ENCODE peak calls at places on chromosomes 6 and 20, in seven cellular contexts. D is HFFc6; G is GM10248; Y is progenitor cell of endocrine pancreas; C is nephron progenitor cell; J is CD8-positive, alpha-beta T cell; H is lower leg skin. A is an unnamed sample.

GRCh38 chr6:155050311-155050710 is 55.2 kb downstream of the TIAM2 start:
- DNase-seq in H (no peak), D (no peak), G (peak), Y (no peak), J (peak), C (no peak), A (no peak)

GRCh38 chr20:17762873-17763557 is 63.2 kb downstream of the BANF2 start:
- DNase-seq in G (no peak), J (no peak), H (no peak), D (no peak), Y (no peak), C (no peak), A (no peak)

GRCh38 chr6:162198925-162199324 is 528.6 kb downstream of the PRKN start:
- DNase-seq in Y (no peak), J (no peak), G (no peak), D (no peak), C (no peak), H (no peak), A (no peak)

GRCh38 chr6:63643862-63644261 is 8.3 kb downstream of the PHF3 start:
- DNase-seq in H (no peak), D (no peak), Y (no peak), C (no peak), G (peak), J (no peak), A (no peak)

GRCh38 chr20:48791666-48792071 is 36.1 kb downstream of the PREX1 start:
- DNase-seq in C (no peak), J (no peak), G (no peak), H (no peak), D (peak), Y (no peak), A (peak)

GRCh38 chr6:33607126-33607783 is 13.9 kb upstream of the ITPR3 start:
- DNase-seq in G (no peak), J (no peak), Y (no peak), C (no peak), H (no peak), D (no peak), A (no peak)

GRCh38 chr6:137395316-137395715 is 98.9 kb downstream of the OLIG3 start:
- DNase-seq in D (no peak), Y (no peak), C (no peak), J (no peak), G (no peak), H (no peak), A (no peak)

GRCh38 chr20:14498809-14499208 is 161.4 kb upstream of the FLRT3 start:
- DNase-seq in C (peak), J (no peak), G (no peak), Y (no peak), D (no peak), H (no peak), A (no peak)

GRCh38 chr6:134375199-134375598 is 57.3 kb upstream of the SGK1 start:
- DNase-seq in G (no peak), D (no peak), C (no peak), J (no peak), H (no peak), Y (no peak), A (no peak)

GRCh38 chr6:80872194-80872950 is 765.9 kb downstream of the BCKDHB start:
- DNase-seq in D (no peak), G (no peak), H (peak), C (no peak), J (no peak), Y (no peak), A (no peak)

GRCh38 chr6:97705568-97705967 is 422.6 kb upstream of the MMS22L start:
- DNase-seq in C (no peak), H (no peak), Y (no peak), D (no peak), G (no peak), J (no peak), A (no peak)

GRCh38 chr20:19975436-19975799 is 41.7 kb upstream of the NAA20 start:
- DNase-seq in C (no peak), G (no peak), H (no peak), Y (no peak), J (no peak), D (no peak), A (peak)

GRCh38 chr6:24909281-24910216 is 26.2 kb downstream of the RIPOR2 start:
- DNase-seq in H (no peak), G (no peak), C (no peak), D (no peak), J (no peak), Y (no peak), A (peak)

GRCh38 chr6:15793288-15793687 is 130.5 kb upstream of the DTNBP1 start:
- DNase-seq in D (peak), Y (no peak), G (no peak), C (no peak), J (no peak), H (no peak), A (peak)

GRCh38 chr6:163608060-163608752 is 193.7 kb downstream of the QKI start:
- DNase-seq in G (no peak), Y (no peak), C (peak), J (no peak), D (no peak), H (peak), A (no peak)

GRCh38 chr20:19304886-19305415 is 92.5 kb downstream of the SLC24A3 start:
- DNase-seq in C (no peak), Y (no peak), D (no peak), G (no peak), J (no peak), H (no peak), A (no peak)

GRCh38 chr6:90222724-90223198 is 73.9 kb downstream of the BACH2 start:
- DNase-seq in Y (no peak), J (no peak), D (no peak), G (no peak), C (no peak), H (peak), A (no peak)

GRCh38 chr6:169247991-169248390 is 5.7 kb downstream of the THBS2 start:
- DNase-seq in C (no peak), D (no peak), H (no peak), Y (no peak), J (no peak), G (no peak), A (no peak)

GRCh38 chr6:167663784-167664432 is 162.8 kb upstream of the AFDN start:
- DNase-seq in D (no peak), J (no peak), H (no peak), G (no peak), Y (no peak), C (no peak), A (no peak)

GRCh38 chr6:128432394-128432793 is 88.0 kb downstream of the PTPRK start:
- DNase-seq in G (no peak), Y (no peak), J (no peak), C (no peak), D (peak), H (no peak), A (peak)

GRCh38 chr6:109739671-109740070 is 48.6 kb downstream of the FIG4 start:
- DNase-seq in H (no peak), D (no peak), G (no peak), Y (no peak), J (no peak), C (no peak), A (no peak)

GRCh38 chr6:41201784-41202181 is 834 bp upstream of the TREML2 start:
- DNase-seq in G (no peak), C (no peak), D (no peak), J (no peak), H (no peak), Y (no peak), A (no peak)

GRCh38 chr6:21846541-21847451 is 253.2 kb downstream of the SOX4 start:
- DNase-seq in G (no peak), H (no peak), J (no peak), D (no peak), C (peak), Y (peak), A (no peak)

GRCh38 chr20:32680544-32681174 is 6.9 kb upstream of the C20orf203 start:
- DNase-seq in G (no peak), J (no peak), D (no peak), Y (no peak), H (no peak), C (no peak), A (no peak)

GRCh38 chr6:108839068-108839467 is 9.2 kb upstream of the ARMC2 start:
- DNase-seq in H (no peak), C (peak), G (no peak), J (no peak), Y (no peak), D (no peak), A (no peak)

DNA sequence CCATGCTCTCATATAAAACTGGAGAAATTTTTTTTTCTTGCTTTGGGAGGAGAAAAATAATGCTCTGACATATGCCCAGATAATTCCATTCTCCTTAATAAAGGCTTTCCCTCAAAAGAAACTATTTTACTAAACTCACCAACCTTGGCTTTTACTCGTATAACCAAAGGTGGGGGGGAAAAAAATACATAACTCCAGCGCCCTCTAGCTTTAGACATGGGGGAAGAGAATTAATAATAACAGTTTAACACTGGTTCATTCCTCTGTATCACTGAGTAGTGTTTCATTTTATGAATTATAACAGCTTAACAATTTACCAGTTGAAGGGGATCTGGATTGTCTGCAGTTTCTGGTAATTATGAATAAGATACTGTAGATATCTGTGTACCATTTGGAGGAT is 1226.1 kb downstream of the GRIK2 start:
- DNase-seq in H (no peak), J (no peak), C (no peak), Y (no peak), G (no peak), D (no peak), A (no peak)
- TF ChIP-seq CTCF in H (no peak), J (no peak), C (peak), Y (peak), G (no peak), D (peak), A (peak)

GRCh38 chr20:56628015-56628872 is 862 bp upstream of the TFAP2C start:
- DNase-seq in D (no peak), C (peak), H (no peak), J (no peak), G (no peak), Y (no peak), A (no peak)
- TF ChIP-seq CTCF in D (no peak), C (no peak), H (no peak), J (no peak), G (no peak), Y (no peak), A (no peak)

DNA sequence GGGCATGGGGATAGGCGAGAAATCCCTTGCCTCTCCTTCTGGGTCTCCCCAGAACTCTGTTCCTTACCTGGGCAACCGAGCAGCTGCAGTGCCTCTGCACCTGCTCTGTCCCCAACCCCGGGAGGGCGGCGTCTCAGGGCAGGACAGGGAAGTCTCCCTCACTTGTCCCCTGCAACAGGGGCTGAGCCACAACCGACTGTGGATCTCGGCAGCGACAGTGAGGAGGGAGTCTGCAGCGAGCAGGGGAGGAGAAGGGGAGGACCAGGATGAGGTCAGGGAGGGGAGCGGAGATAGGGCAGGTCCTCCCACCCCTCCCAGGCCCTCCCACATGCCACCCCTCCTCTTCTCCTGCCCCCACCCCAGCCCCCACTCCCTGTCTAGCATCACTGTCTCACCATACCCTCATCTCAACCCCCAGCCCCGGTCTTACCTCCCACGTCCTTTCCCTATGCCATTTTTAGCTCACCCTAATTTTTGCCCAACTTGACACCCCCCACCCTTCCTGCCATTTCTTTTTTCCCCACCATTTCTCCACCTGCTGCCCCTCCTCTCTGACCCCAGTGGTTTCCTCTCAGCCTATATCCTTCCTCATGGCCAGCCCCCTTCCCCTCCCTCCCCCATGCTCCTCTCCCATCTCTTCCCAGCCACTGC is at the start of gene TNXB:
- DNase-seq in D (no peak), C (no peak), H (peak), G (no peak), Y (no peak), J (no peak), A (no peak)
- TF ChIP-seq CTCF in D (no peak), C (no peak), H (no peak), G (no peak), Y (no peak), J (no peak), A (no peak)

GRCh38 chr6:27899543-27899942 is 12.7 kb downstream of the OR2B2 start:
- DNase-seq in D (no peak), C (no peak), G (no peak), H (no peak), J (no peak), Y (no peak), A (no peak)

GRCh38 chr6:27894839-27895762 is 17.1 kb downstream of the OR2B2 start:
- DNase-seq in C (peak), Y (no peak), G (peak), J (peak), H (no peak), D (peak), A (peak)

GRCh38 chr6:27896398-27896796 is 15.8 kb downstream of the OR2B2 start:
- DNase-seq in D (no peak), C (no peak), G (no peak), Y (no peak), H (no peak), J (no peak), A (no peak)

GRCh38 chr6:27893836-27894807 is 18.1 kb downstream of the OR2B2 start:
- DNase-seq in G (peak), C (peak), D (peak), Y (peak), J (peak), H (peak), A (peak)

DNA sequence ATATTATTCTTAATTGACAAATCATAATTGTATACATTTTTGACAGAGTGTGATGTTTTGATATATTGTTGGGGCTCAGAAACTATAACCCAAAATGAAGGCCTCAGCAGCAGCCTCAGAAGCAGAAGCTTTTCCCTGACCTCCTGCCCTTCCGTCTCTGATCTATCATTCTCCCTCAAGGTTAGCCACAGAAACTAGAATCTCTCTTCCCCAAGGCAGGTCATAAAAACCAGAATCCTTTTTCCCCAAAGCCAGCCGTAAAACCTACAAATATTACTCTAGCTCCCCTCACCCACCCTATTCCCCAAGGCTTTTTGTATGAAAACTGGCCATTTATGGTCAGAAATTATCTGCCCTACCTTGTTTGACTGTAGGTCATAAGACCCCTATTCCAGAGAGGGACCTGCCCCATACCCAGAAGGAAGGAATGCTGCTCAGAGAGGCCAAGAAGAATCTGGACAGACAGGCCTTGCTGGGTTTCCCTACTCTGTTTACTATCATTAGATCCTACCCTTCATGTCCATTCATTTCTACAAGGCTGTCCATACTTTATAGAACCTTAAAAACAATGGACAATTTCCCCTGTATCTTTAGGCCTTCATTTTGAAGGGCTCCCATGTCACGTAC is 14.5 kb downstream of the OR2B2 start:
- DNase-seq in Y (no peak), H (no peak), G (no peak), J (no peak), C (no peak), D (no peak), A (no peak)
- TF ChIP-seq CTCF in Y (no peak), H (no peak), G (no peak), J (no peak), C (no peak), D (no peak), A (no peak)

GRCh38 chr6:563863-564262 is 93.0 kb downstream of the HUS1B start:
- DNase-seq in J (no peak), Y (no peak), D (no peak), H (no peak), C (no peak), G (no peak), A (no peak)

GRCh38 chr6:558959-559358 is 97.9 kb downstream of the HUS1B start:
- DNase-seq in H (no peak), D (no peak), G (no peak), C (no peak), J (no peak), Y (no peak), A (no peak)

GRCh38 chr6:562052-562676 is 94.7 kb downstream of the HUS1B start:
- DNase-seq in Y (no peak), J (no peak), D (no peak), G (no peak), H (no peak), C (no peak), A (no peak)

DNA sequence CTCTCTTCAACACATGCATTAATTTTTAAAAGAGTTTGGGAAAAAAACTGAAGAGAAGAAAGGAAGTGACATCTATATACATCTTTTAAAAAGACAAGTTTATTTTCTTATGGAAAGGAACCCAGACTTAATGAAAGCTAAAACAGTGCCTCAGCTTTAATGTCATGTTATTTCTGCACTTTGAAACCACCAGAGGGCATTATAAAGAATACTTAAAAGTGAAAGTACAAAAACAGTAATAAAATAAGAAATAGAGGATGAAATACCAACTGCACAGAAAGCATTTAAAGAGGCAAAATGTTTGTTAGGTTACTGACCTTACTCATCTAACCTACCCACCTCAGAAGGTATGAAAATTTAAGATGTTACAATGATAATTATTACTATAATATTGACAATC is 98.8 kb downstream of the HUS1B start:
- DNase-seq in H (no peak), G (peak), C (no peak), J (no peak), D (no peak), Y (no peak), A (no peak)
- TF ChIP-seq CTCF in H (no peak), G (peak), C (peak), J (no peak), D (peak), Y (peak), A (peak)